ENCODE peak calls at places on chromosome 12, in six cellular contexts. A is WTC11, Y is K562, M is H1, X is GM12878, U is HepG2. O is an unnamed sample.

GRCh38 chr12:51000245-51000644 is 25.9 kb downstream of the SLC11A2 start:
- DNase-seq in X (no peak), A (no peak), M (no peak), Y (no peak), U (no peak), O (no peak)

GRCh38 chr12:4813741-4814140 is 93.5 kb downstream of the GALNT8 start:
- DNase-seq in M (no peak), A (no peak), Y (no peak), X (no peak), U (no peak), O (no peak)

GRCh38 chr12:130664772-130665171 is 51.3 kb downstream of the RIMBP2 start:
- DNase-seq in A (no peak), Y (no peak), M (no peak), U (no peak), X (no peak), O (no peak)

GRCh38 chr12:95709152-95709551 is 81.4 kb downstream of the NTN4 start:
- DNase-seq in M (no peak), A (no peak), X (no peak), U (no peak), Y (no peak), O (no peak)

GRCh38 chr12:31228811-31229792 is 96.8 kb downstream of the SINHCAF start:
- DNase-seq in M (no peak), U (peak), Y (no peak), X (no peak), A (no peak), O (no peak)

GRCh38 chr12:85641796-85642195 is 194.4 kb downstream of the RASSF9 start:
- DNase-seq in U (no peak), Y (no peak), X (no peak), M (no peak), A (no peak), O (no peak)

GRCh38 chr12:11779286-11779685 is 129.8 kb downstream of the ETV6 start:
- DNase-seq in M (no peak), Y (no peak), A (no peak), X (peak), U (no peak), O (no peak)

GRCh38 chr12:116466536-116466935 is 92.6 kb upstream of the MAP1LC3B2 start:
- DNase-seq in A (no peak), M (no peak), U (no peak), X (no peak), Y (no peak), O (no peak)

GRCh38 chr12:49649445-49649844 is 26.1 kb downstream of the PRPF40B start:
- DNase-seq in X (no peak), Y (no peak), U (no peak), A (no peak), M (no peak), O (no peak)

GRCh38 chr12:108911915-108912314 is 32.0 kb downstream of the DAO start:
- DNase-seq in X (no peak), A (no peak), Y (no peak), M (no peak), U (no peak), O (no peak)

GRCh38 chr12:18719922-18720321 is 17.9 kb downstream of the PLCZ1 start:
- DNase-seq in X (no peak), Y (no peak), U (no peak), M (no peak), A (no peak), O (no peak)

GRCh38 chr12:122909442-122910288 is 13.7 kb upstream of the VPS37B start:
- DNase-seq in M (no peak), A (no peak), X (no peak), U (no peak), Y (no peak), O (peak)

GRCh38 chr12:30858471-30858870 is 68.1 kb upstream of the TSPAN11 start:
- DNase-seq in X (no peak), Y (no peak), M (no peak), U (no peak), A (no peak), O (no peak)

GRCh38 chr12:83122623-83122934 is 435.9 kb downstream of the TMTC2 start:
- DNase-seq in M (no peak), X (no peak), A (no peak), Y (no peak), U (no peak), O (no peak)

GRCh38 chr12:1919284-1919683 is 832 bp upstream of the CACNA2D4 start:
- DNase-seq in A (no peak), U (no peak), X (no peak), Y (peak), M (no peak), O (no peak)

GRCh38 chr12:95790912-95791849 is 617 bp upstream of the NTN4 start:
- DNase-seq in Y (no peak), M (peak), U (no peak), X (no peak), A (peak), O (peak)

GRCh38 chr12:304815-305214 is 42.2 kb upstream of the SLC6A13 start:
- DNase-seq in A (no peak), U (no peak), M (no peak), X (no peak), Y (no peak), O (no peak)

GRCh38 chr12:54523637-54524036 is 25.8 kb upstream of the PDE1B start:
- DNase-seq in Y (no peak), M (no peak), A (no peak), U (no peak), X (no peak), O (no peak)

GRCh38 chr12:91732086-91732485 is 413.6 kb downstream of the BTG1 start:
- DNase-seq in M (no peak), A (no peak), U (no peak), X (no peak), Y (no peak), O (no peak)

GRCh38 chr12:49979791-49980190 is 7.0 kb downstream of the AQP6 start:
- DNase-seq in U (no peak), X (no peak), Y (no peak), M (no peak), A (no peak), O (no peak)

GRCh38 chr12:65720739-65721138 is 103.5 kb upstream of the HMGA2 start:
- DNase-seq in U (no peak), X (no peak), Y (no peak), M (no peak), A (no peak), O (no peak)

GRCh38 chr12:41141076-41141475 is 47.0 kb upstream of the PDZRN4 start:
- DNase-seq in Y (no peak), X (no peak), A (no peak), U (no peak), M (no peak), O (no peak)

GRCh38 chr12:64756371-64756770 is 2.8 kb downstream of the GNS start:
- DNase-seq in M (no peak), Y (no peak), A (no peak), U (no peak), X (no peak), O (no peak)

GRCh38 chr12:14769462-14769836 is 33.8 kb downstream of the WBP11 start:
- DNase-seq in U (peak), Y (no peak), A (peak), M (peak), X (no peak), O (peak)

GRCh38 chr12:95336387-95337067 is 118.9 kb downstream of the VEZT start:
- DNase-seq in Y (peak), A (peak), X (no peak), U (peak), M (peak), O (peak)

GRCh38 chr12:108806921-108807320 is 50.5 kb downstream of the SSH1 start:
- DNase-seq in Y (no peak), X (no peak), A (no peak), U (no peak), M (no peak), O (no peak)

GRCh38 chr12:3186546-3187237 is 109.5 kb downstream of the TSPAN9 start:
- DNase-seq in M (no peak), X (peak), U (no peak), A (no peak), Y (no peak), O (no peak)

GRCh38 chr12:57430931-57431566 is at the start of gene R3HDM2:
- DNase-seq in M (peak), U (peak), A (peak), X (peak), Y (peak), O (peak)

GRCh38 chr12:120455302-120455701 is 9.1 kb downstream of the GATC start:
- DNase-seq in M (no peak), Y (no peak), U (no peak), A (no peak), X (no peak), O (no peak)

GRCh38 chr12:75177997-75178396 is 31.6 kb downstream of the KCNC2 start:
- DNase-seq in X (no peak), M (no peak), U (peak), A (no peak), Y (no peak), O (no peak)
- TF ChIP-seq CREB1 in X (no peak), M (no peak), U (no peak), A (no peak), Y (no peak), O (no peak)

DNA sequence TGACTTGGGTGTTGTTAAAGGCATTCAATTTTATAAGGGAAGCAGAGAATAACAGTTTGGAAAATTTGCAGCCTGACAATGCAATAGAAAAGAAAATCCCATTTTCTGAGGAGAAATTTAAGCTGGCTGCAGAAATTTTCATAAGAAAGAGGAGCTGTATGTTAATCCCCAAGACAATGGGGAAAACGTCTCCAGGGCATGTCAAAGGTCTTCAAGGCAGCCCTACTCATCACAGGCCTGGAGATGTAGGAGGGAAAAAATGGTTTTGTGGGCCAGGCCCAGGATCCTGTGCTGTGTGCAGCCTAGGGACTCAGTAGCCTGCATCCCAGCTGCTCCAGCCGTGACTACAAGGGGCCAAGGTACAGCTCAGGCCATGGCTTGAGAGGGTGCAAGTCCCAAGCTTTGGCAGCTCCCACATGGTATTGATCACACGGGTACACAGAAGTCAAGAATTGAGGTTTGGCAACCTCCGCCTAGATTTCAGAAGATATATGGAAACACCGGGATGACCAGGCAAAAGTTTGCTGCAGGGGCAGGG is 846.4 kb downstream of the C12orf50 start:
- DNase-seq in U (no peak), X (no peak), Y (no peak), A (no peak), M (no peak), O (no peak)
- TF ChIP-seq CREB1 in U (no peak), X (no peak), Y (no peak), A (no peak), M (no peak), O (no peak)

GRCh38 chr12:100157427-100157821 is 14.8 kb upstream of the BLTP3B start:
- DNase-seq in Y (no peak), A (no peak), M (no peak), X (no peak), U (no peak), O (no peak)

GRCh38 chr12:100158535-100158934 is 15.9 kb upstream of the BLTP3B start:
- DNase-seq in X (no peak), M (no peak), Y (no peak), U (no peak), A (no peak), O (no peak)

GRCh38 chr12:100154472-100155247 is 12.0 kb upstream of the BLTP3B start:
- DNase-seq in X (no peak), Y (peak), A (peak), M (peak), U (peak), O (peak)

GRCh38 chr12:100159391-100160104 is 16.9 kb upstream of the BLTP3B start:
- DNase-seq in X (no peak), A (no peak), Y (no peak), U (no peak), M (no peak), O (no peak)

DNA sequence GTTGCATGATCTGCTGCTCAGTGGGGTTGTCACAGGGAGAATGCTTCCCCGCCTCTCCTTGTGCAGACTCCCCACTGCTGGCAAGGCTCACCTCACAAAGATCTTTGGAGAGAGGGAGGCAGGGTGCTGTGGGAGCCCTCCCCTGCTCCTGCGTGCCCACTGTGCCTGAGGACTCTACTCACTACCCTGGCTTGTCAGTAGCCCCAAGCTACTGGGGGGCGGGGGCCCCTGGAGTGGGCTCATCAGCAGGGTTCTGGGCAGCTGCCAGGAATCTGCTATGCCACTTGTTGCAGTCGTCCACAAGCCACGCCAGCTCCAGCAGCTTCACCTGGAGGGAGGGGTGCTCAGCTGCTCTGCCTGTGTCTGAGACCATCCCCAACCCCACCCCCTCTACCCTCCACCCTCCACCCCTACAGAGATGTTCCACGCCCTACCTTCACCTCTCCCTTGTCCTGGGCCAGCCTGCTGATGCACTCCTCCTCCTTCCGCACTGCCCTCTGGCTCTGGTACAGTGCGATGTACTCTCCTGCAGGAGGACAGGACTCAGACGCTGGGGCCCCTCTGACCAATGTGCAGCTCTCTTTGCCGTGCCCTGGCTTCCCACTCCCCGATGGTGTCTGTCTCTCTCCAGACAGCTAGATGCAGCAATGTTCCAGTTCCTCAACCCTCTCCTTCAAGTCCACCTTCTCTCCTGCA is 14.2 kb upstream of the BLTP3B start:
- DNase-seq in A (no peak), X (no peak), M (no peak), Y (no peak), U (no peak), O (no peak)
- TF ChIP-seq CREB1 in A (no peak), X (no peak), M (no peak), Y (no peak), U (no peak), O (no peak)

GRCh38 chr12:22103418-22103817 is 57.4 kb downstream of the CMAS start:
- DNase-seq in A (no peak), Y (no peak), M (no peak), U (no peak), X (no peak), O (no peak)

GRCh38 chr12:22105542-22105941 is 59.5 kb downstream of the CMAS start:
- DNase-seq in X (no peak), M (no peak), Y (no peak), A (no peak), U (no peak), O (no peak)

GRCh38 chr12:22100952-22101748 is 55.1 kb downstream of the CMAS start:
- DNase-seq in Y (no peak), X (peak), A (peak), U (peak), M (peak), O (peak)

GRCh38 chr12:22101749-22102243 is 55.8 kb downstream of the CMAS start:
- DNase-seq in X (no peak), M (no peak), Y (no peak), A (no peak), U (no peak), O (no peak)
- TF ChIP-seq CREB1 in X (no peak), M (no peak), Y (no peak), A (no peak), U (no peak), O (no peak)

GRCh38 chr12:90086281-90086680 is 377.6 kb upstream of the ATP2B1 start:
- DNase-seq in Y (no peak), X (no peak), U (no peak), M (no peak), A (no peak), O (no peak)

GRCh38 chr12:90091809-90092208 is 383.2 kb upstream of the ATP2B1 start:
- DNase-seq in Y (no peak), A (no peak), M (no peak), X (no peak), U (no peak), O (no peak)

GRCh38 chr12:90085491-90086274 is 377.0 kb upstream of the ATP2B1 start:
- DNase-seq in Y (no peak), A (no peak), U (no peak), X (no peak), M (no peak), O (no peak)

DNA sequence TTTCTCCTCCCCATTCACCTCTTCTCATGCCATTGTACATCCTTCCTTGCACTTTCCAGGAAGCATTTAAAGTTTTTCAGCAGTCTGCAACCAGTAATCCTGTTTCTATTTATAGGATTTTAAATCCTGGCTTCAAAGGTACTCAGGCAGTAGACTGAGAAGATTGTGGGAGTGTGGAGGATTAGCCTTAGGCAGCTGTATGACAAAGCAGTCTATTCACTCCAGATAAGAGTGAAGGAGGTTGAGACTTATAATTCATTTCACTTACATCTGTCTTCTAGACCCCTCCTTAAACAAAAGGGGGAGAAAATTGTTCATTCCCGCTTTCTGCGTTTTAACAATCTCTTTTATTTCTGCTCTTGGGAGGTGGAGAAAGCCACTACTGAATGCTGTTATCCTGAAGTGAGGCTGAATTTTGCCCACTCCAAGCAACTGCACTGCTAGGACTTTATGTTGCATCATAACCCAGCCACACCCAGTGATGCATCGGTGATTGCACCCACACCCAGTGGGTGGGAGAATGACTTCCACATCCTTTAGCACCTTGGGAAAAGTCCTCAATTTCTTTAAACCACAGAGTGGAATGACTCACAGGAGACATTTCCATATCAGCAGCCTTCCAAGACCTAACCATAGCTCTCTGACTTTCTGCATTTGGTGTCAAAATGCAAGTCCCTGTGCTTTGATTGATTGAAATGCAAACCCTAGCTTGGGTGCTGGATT is 382.5 kb upstream of the ATP2B1 start:
- DNase-seq in U (no peak), M (no peak), Y (no peak), X (no peak), A (no peak), O (no peak)
- TF ChIP-seq CREB1 in U (no peak), M (no peak), Y (no peak), X (no peak), A (no peak), O (no peak)

GRCh38 chr12:24360057-24360456 is 410.6 kb upstream of the SOX5 start:
- DNase-seq in U (no peak), M (no peak), X (no peak), A (no peak), Y (no peak), O (no peak)

GRCh38 chr12:24361860-24362581 is 412.6 kb upstream of the SOX5 start:
- DNase-seq in U (no peak), A (no peak), Y (no peak), X (no peak), M (no peak), O (no peak)

GRCh38 chr12:24360907-24361306 is 411.4 kb upstream of the SOX5 start:
- DNase-seq in U (peak), Y (no peak), M (no peak), A (no peak), X (peak), O (no peak)

GRCh38 chr12:24359418-24359817 is 409.9 kb upstream of the SOX5 start:
- DNase-seq in M (no peak), Y (no peak), X (no peak), A (no peak), U (no peak), O (no peak)

GRCh38 chr12:24360461-24360860 is 411.0 kb upstream of the SOX5 start:
- DNase-seq in M (no peak), A (no peak), U (no peak), X (no peak), Y (no peak), O (no peak)
- TF ChIP-seq CREB1 in M (no peak), A (no peak), U (no peak), X (no peak), Y (no peak), O (no peak)

DNA sequence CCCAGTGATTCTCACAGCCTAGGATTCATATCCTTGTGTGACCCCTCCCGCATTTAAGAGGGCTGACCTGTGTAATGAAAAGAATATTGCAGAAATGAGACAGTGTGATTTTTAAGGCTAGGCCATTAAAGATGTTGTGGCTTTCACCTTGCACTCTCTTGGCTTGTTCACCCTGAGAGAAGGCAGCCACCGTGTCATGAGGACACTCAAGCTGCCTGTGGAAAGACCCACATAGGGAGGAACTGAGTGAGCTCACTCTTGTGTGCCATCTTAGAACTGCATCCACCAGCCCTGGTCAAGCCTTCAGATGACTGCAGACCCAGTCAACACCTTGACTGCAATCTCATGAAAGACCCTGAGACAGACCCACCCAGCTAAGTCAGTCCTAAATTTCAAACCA is 46.3 kb upstream of the TMPO start:
- DNase-seq in M (no peak), U (no peak), X (no peak), Y (no peak), A (no peak), O (no peak)
- TF ChIP-seq CREB1 in M (no peak), U (no peak), X (no peak), Y (no peak), A (no peak), O (no peak)

O was measured in GM23338.